ENCODE peak calls at places on chromosomes 4 and X, in five cellular contexts. S is mesenchymal stem cell, I is H9, O is mesendoderm, J is IMR-90. X is an unnamed sample.
A peak's percentile ranks its signal among the peaks of the same experiment; 100 is the strongest.

GRCh38 chr4:71545168-71545567 is 206.3 kb downstream of the SLC4A4 start:
- DNase-seq in S (no peak), I (no peak), O (no peak), J (peak; percentile 59), X (no peak)

GRCh38 chr4:38075370-38076152 is 115.4 kb downstream of the PTTG2 start:
- DNase-seq in S (peak; percentile 71), I (no peak), O (no peak), J (peak; percentile 43), X (no peak)

GRCh38 chr4:151657896-151658295 is 102.9 kb downstream of the GATB start:
- DNase-seq in S (no peak), I (no peak), O (no peak), J (no peak), X (no peak)

GRCh38 chr4:101696276-101697010 is 94.1 kb upstream of the BANK1 start:
- DNase-seq in S (no peak), I (no peak), O (no peak), J (no peak), X (no peak)

GRCh38 chr4:90769251-90769650 is 642.1 kb downstream of the CCSER1 start:
- DNase-seq in S (peak; percentile 34), I (no peak), O (no peak), J (no peak), X (no peak)

GRCh38 chrX:116972362-116972761 is 509.6 kb upstream of the CT83 start:
- DNase-seq in S (no peak), I (no peak), O (no peak), J (no peak), X (no peak)

GRCh38 chr4:156889616-156890594 is 81.7 kb downstream of the PDGFC start:
- DNase-seq in S (peak; percentile 24), I (no peak), O (no peak), J (peak; percentile 83), X (no peak)

GRCh38 chr4:57676394-57676793 is 566.2 kb upstream of the IGFBP7 start:
- DNase-seq in S (no peak), I (no peak), O (no peak), J (no peak), X (no peak)

GRCh38 chrX:45230410-45230809 is 29.7 kb upstream of the DIPK2B start:
- DNase-seq in S (no peak), I (no peak), O (no peak), J (no peak), X (no peak)

GRCh38 chrX:155065035-155065734 is 5.8 kb downstream of the CMC4 start:
- DNase-seq in S (peak; percentile 43), I (no peak), O (no peak), J (peak; percentile 49), X (no peak)

GRCh38 chrX:45630078-45630477 is 429.4 kb upstream of the DIPK2B start:
- DNase-seq in S (no peak), I (no peak), O (no peak), J (no peak), X (no peak)

GRCh38 chr4:25970241-25970675 is 56.2 kb downstream of the SMIM20 start:
- DNase-seq in S (peak; percentile 10), I (no peak), O (peak; percentile 47), J (no peak), X (no peak)

GRCh38 chr4:80926446-80926845 is 104.1 kb upstream of the BMP3 start:
- DNase-seq in S (no peak), I (no peak), O (no peak), J (peak; percentile 30), X (no peak)

GRCh38 chrX:101550362-101550761 is at the start of gene ARMCX1:
- DNase-seq in S (peak; percentile 86), I (peak; percentile 75), O (peak; percentile 65), J (peak; percentile 74), X (peak; percentile 53)

GRCh38 chr4:101022151-101023024 is 324.9 kb downstream of the PPP3CA start:
- DNase-seq in S (no peak), I (no peak), O (no peak), J (peak; percentile 39), X (no peak)

GRCh38 chr4:159117564-159117963 is 14.7 kb downstream of the RAPGEF2 start:
- DNase-seq in S (no peak), I (no peak), O (no peak), J (no peak), X (no peak)

GRCh38 chrX:152600853-152601635 is 36.7 kb upstream of the GABRQ start:
- DNase-seq in S (no peak), I (peak; percentile 28), O (peak; percentile 46), J (no peak), X (no peak)

GRCh38 chr4:22552802-22553201 is 36.9 kb upstream of the ADGRA3 start:
- DNase-seq in S (peak; percentile 7), I (no peak), O (peak; percentile 60), J (no peak), X (no peak)

GRCh38 chr4:184250795-184251679 is 33.4 kb upstream of the ENPP6 start:
- DNase-seq in S (peak; percentile 65), I (no peak), O (peak; percentile 83), J (peak; percentile 60), X (no peak)

GRCh38 chr4:154497901-154498300 is 6.3 kb upstream of the DCHS2 start:
- DNase-seq in S (no peak), I (no peak), O (no peak), J (no peak), X (no peak)

GRCh38 chr4:163474027-163474426 is 473 bp upstream of the TKTL2 start:
- DNase-seq in S (no peak), I (no peak), O (no peak), J (no peak), X (no peak)

GRCh38 chr4:52641853-52642563 is 17.1 kb downstream of the USP46 start:
- DNase-seq in S (peak; percentile 65), I (no peak), O (no peak), J (peak; percentile 79), X (no peak)

GRCh38 chrX:69093960-69094935 is 71.0 kb downstream of the PJA1 start:
- DNase-seq in S (peak; percentile 58), I (peak; percentile 61), O (peak; percentile 82), J (peak; percentile 60), X (no peak)

GRCh38 chr4:113495790-113496189 is 265.7 kb downstream of the CAMK2D start:
- DNase-seq in S (no peak), I (no peak), O (no peak), J (no peak), X (no peak)

GRCh38 chr4:168812806-168813205 is 197.2 kb downstream of the CBR4 start:
- DNase-seq in S (no peak), I (no peak), O (peak; percentile 70), J (no peak), X (no peak)

GRCh38 chr4:99467908-99468307 is 32.8 kb upstream of the ADH7 start:
- DNase-seq in S (no peak), I (no peak), O (no peak), J (no peak), X (no peak)

GRCh38 chr4:123821861-123822260 is 425.3 kb downstream of the SPRY1 start:
- DNase-seq in S (peak; percentile 82), I (no peak), O (peak; percentile 83), J (peak; percentile 48), X (no peak)

GRCh38 chr4:106287353-106287969 is 28.5 kb downstream of the TBCK start:
- DNase-seq in S (peak; percentile 94), I (no peak), O (peak; percentile 55), J (peak; percentile 95), X (no peak)

GRCh38 chrX:129772796-129773431 is 6.8 kb upstream of the SASH3 start:
- DNase-seq in S (no peak), I (no peak), O (no peak), J (no peak), X (no peak)

GRCh38 chr4:141654098-141654497 is 17.7 kb downstream of the IL15 start:
- DNase-seq in S (peak; percentile 29), I (peak; percentile 68), O (peak; percentile 78), J (peak; percentile 47), X (peak; percentile 69)

GRCh38 chrX:97310373-97310772 is 426.7 kb downstream of the RPA4 start:
- DNase-seq in S (no peak), I (peak; percentile 72), O (peak; percentile 95), J (peak; percentile 14), X (peak; percentile 29)

GRCh38 chr4:54228064-54228527 is 997 bp upstream of the PDGFRA start:
- DNase-seq in S (peak; percentile 89), I (peak; percentile 84), O (peak; percentile 85), J (peak; percentile 82), X (no peak)

GRCh38 chr4:147933316-147933715 is 201.4 kb downstream of the ARHGAP10 start:
- DNase-seq in S (no peak), I (no peak), O (peak; percentile 40), J (peak; percentile 59), X (no peak)

GRCh38 chr4:86657910-86658309 is 63.8 kb downstream of the PTPN13 start:
- DNase-seq in S (no peak), I (no peak), O (no peak), J (no peak), X (no peak)

GRCh38 chr4:124111922-124112321 is 600.6 kb downstream of the ANKRD50 start:
- DNase-seq in S (peak; percentile 83), I (peak; percentile 34), O (peak; percentile 76), J (peak; percentile 87), X (no peak)

GRCh38 chrX:1418901-1419544 is 27.1 kb upstream of the SLC25A6 start:
- DNase-seq in S (no peak), I (no peak), O (no peak), J (no peak), X (no peak)

GRCh38 chr4:65670331-65671031 is at the start of gene EPHA5:
- DNase-seq in S (peak; percentile 83), I (peak; percentile 92), O (peak; percentile 93), J (peak; percentile 41), X (peak; percentile 75)
- H3K18ac ChIP-seq in S (peak within 1 kb of the TSS; percentile 28), I (no peak within 1 kb of the TSS), O (peak within 1 kb of the TSS; percentile 3), J (no peak within 1 kb of the TSS), X (no peak within 1 kb of the TSS)

DNA sequence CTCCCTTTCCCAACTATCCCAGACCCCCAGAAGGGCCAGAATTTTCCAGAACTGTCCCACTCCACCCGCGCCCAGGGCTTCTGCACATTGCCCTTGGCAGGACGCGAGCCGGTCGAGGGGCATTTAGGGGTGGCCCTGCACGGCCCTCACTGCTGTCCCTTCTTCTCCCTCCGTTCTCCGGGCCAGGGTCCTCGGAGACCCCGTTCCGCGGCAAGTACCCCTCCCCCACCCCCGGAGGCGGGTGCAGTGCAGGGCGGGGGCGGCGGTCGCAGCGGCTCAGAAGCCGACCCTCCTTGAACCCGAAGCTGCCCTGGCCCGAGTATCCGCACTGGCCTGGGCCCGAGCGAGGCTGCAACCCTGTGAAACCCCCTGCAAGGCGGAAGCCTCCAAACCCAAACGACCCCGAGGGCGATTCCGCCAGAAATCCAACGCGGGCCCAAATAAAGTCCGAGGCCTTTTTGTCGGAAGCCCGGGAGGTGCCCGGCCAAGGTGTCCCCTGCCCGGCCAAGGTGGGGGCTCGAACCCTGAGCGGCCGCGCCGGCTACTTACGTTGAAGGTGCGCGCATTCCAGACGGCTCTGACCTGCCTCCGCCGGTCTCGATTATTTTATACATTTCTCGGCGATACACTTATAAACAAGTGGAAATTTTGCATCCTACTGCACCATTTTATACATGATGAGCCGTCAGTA is 53.2 kb upstream of the TMEM33 start:
- DNase-seq in S (no peak), I (peak; percentile 41), O (peak; percentile 14), J (no peak), X (no peak)
- H3K18ac ChIP-seq in S (no peak overlapping the region), I (no peak overlapping the region), O (no peak overlapping the region), J (no peak overlapping the region), X (no peak overlapping the region)

GRCh38 chr4:82432596-82432995 is 2.2 kb downstream of the ENOPH1 start:
- DNase-seq in S (no peak), I (no peak), O (no peak), J (no peak), X (no peak)
- H3K18ac ChIP-seq in S (no peak overlapping the region), I (no peak overlapping the region), O (no peak overlapping the region), J (no peak overlapping the region), X (no peak overlapping the region)

GRCh38 chr4:3232871-3233271 is 16.1 kb upstream of the MSANTD1 start:
- DNase-seq in S (no peak), I (no peak), O (no peak), J (no peak), X (no peak)
- H3K18ac ChIP-seq in S (no peak overlapping the region), I (no peak overlapping the region), O (no peak overlapping the region), J (no peak overlapping the region), X (no peak overlapping the region)

X was measured in H1.